ENCODE peak calls at places on chromosomes 2 and 18, in four cellular contexts. R, D, H and K are unnamed samples.

GRCh38 chr2:10390369-10390801 is 57.7 kb downstream of the ODC1 start:
- DNase-seq in R (no peak), D (no peak), H (peak), K (peak)

GRCh38 chr2:238567067-238567855 is 140.5 kb downstream of the ASB1 start:
- DNase-seq in H (no peak), R (no peak), D (no peak), K (no peak)

GRCh38 chr2:140401056-140401455 is 1620.9 kb upstream of the NXPH2 start:
- DNase-seq in R (no peak), H (no peak), D (no peak), K (no peak)

GRCh38 chr2:216578325-216578724 is 54.9 kb upstream of the IGFBP2 start:
- DNase-seq in R (no peak), H (peak), D (no peak), K (no peak)

GRCh38 chr2:210128961-210129360 is 42.2 kb downstream of the KANSL1L start:
- DNase-seq in D (no peak), H (no peak), R (no peak), K (peak)

GRCh38 chr2:57881998-57882884 is 164.4 kb upstream of the VRK2 start:
- DNase-seq in R (no peak), H (peak), D (peak), K (no peak)

GRCh38 chr2:12036640-12036983 is 290.2 kb downstream of the LPIN1 start:
- DNase-seq in H (no peak), D (no peak), R (no peak), K (no peak)

GRCh38 chr2:191299866-191300265 is 54.7 kb downstream of the MYO1B start:
- DNase-seq in D (no peak), H (no peak), R (no peak), K (no peak)

GRCh38 chr18:49018961-49019445 is 68.2 kb upstream of the SMAD7 start:
- DNase-seq in D (no peak), R (no peak), H (no peak), K (no peak)

GRCh38 chr18:421236-422155 is 79.0 kb downstream of the COLEC12 start:
- DNase-seq in R (no peak), H (peak), D (no peak), K (no peak)

GRCh38 chr2:19355931-19356544 is 2.4 kb downstream of the OSR1 start:
- DNase-seq in D (no peak), R (no peak), H (peak), K (peak)

GRCh38 chr18:30945769-30946168 is 96.8 kb downstream of the DSC3 start:
- DNase-seq in R (no peak), D (no peak), H (no peak), K (peak)

GRCh38 chr18:30288662-30289414 is 753.7 kb downstream of the DSC3 start:
- DNase-seq in R (no peak), D (no peak), H (no peak), K (no peak)

GRCh38 chr2:240565267-240566202 is 2.7 kb upstream of the RNPEPL1 start:
- DNase-seq in H (peak), D (peak), R (peak), K (peak)

GRCh38 chr2:120912101-120912985 is 176.7 kb downstream of the GLI2 start:
- DNase-seq in R (peak), D (peak), H (peak), K (no peak)

GRCh38 chr2:128601298-128602037 is 282.8 kb upstream of the HS6ST1 start:
- DNase-seq in H (no peak), D (no peak), R (peak), K (no peak)

GRCh38 chr2:211141646-211142045 is 585.2 kb downstream of the CPS1 start:
- DNase-seq in D (no peak), H (no peak), R (no peak), K (no peak)

GRCh38 chr2:226891780-226892590 is 56.1 kb downstream of the RHBDD1 start:
- DNase-seq in D (no peak), H (peak), R (no peak), K (peak)

GRCh38 chr2:140808211-140808610 is 1322.6 kb downstream of the LRP1B start:
- DNase-seq in H (no peak), R (no peak), D (no peak), K (no peak)

GRCh38 chr18:22524783-22525182 is 107.1 kb upstream of the CTAGE1 start:
- DNase-seq in R (no peak), D (no peak), H (peak), K (no peak)

GRCh38 chr2:168699834-168700417 is 102.5 kb upstream of the NOSTRIN start:
- DNase-seq in D (no peak), R (no peak), H (peak), K (no peak)

GRCh38 chr18:5197032-5197434 is at the start of gene AKAIN1:
- DNase-seq in H (peak), D (no peak), R (no peak), K (peak)

GRCh38 chr18:72941001-72941400 is 73.2 kb upstream of the NETO1 start:
- DNase-seq in H (no peak), R (no peak), D (no peak), K (peak)

GRCh38 chr18:58805482-58806187 is 59.0 kb upstream of the ZNF532 start:
- DNase-seq in H (no peak), R (no peak), D (no peak), K (peak)

GRCh38 chr2:239939736-239940483 is 85.2 kb downstream of the NDUFA10 start:
- DNase-seq in R (peak), H (no peak), D (no peak), K (no peak)

GRCh38 chr2:144671695-144672094 is 151.8 kb upstream of the ZEB2 start:
- DNase-seq in H (peak), D (no peak), R (no peak), K (peak)

GRCh38 chr2:216281881-216282280 is 90.4 kb downstream of the MARCHF4 start:
- DNase-seq in R (no peak), H (no peak), D (no peak), K (no peak)

GRCh38 chr2:236644502-236644911 is 74.9 kb downstream of the ACKR3 start:
- DNase-seq in R (peak), H (no peak), D (no peak), K (no peak)

GRCh38 chr2:5720426-5720825 is 28.2 kb downstream of the SOX11 start:
- DNase-seq in H (peak), R (no peak), D (no peak), K (peak)

GRCh38 chr18:12585218-12585617 is 72.7 kb downstream of the SPIRE1 start:
- DNase-seq in R (no peak), H (no peak), D (no peak), K (no peak)

GRCh38 chr2:179796213-179797007 is 65.0 kb downstream of the ZNF385B start:
- DNase-seq in D (no peak), H (no peak), R (no peak), K (no peak)

GRCh38 chr2:119114266-119114665 is 44.3 kb downstream of the C1QL2 start:
- DNase-seq in H (no peak), D (no peak), R (peak), K (no peak)

GRCh38 chr2:61015971-61016370 is 1.5 kb upstream of the PEX13 start:
- DNase-seq in H (no peak), R (no peak), D (no peak), K (peak)
- H3K4me3 ChIP-seq in H (no peak), R (peak), D (peak), K (peak)

GRCh38 chr2:25567406-25567805 is 106.0 kb downstream of the DTNB start:
- DNase-seq in H (peak), R (no peak), D (peak), K (peak)
- TF ChIP-seq CTCF in H (peak), R (no peak), D (peak), K (peak)

DNA sequence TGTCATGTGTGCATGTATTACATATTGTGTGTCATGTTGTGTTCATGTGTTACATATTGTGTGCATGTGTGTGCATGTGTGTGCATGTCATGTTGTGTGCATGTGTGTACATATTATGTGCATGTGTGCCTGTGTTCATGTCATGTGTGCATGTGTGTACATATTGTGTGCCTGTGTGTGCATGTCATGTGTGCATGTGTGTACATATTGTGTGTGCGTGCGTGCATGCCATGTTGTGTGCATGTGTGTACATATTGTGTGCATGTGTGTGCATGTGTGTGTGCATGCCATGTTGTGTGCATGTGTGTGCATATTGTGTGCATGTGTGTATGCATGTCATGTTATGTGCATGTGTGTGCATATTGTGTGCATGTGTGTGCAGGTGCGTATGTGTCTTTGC is 267.1 kb downstream of the EIPR1 start:
- DNase-seq in H (no peak), D (no peak), R (peak), K (no peak)
- H3K4me3 ChIP-seq in H (no peak), D (no peak), R (no peak), K (no peak)

GRCh38 chr2:3169106-3169870 is 208.3 kb downstream of the EIPR1 start:
- DNase-seq in H (peak), D (no peak), R (no peak), K (peak)
- TF ChIP-seq CTCF in H (no peak), D (no peak), R (no peak), K (no peak)

GRCh38 chr2:26849056-26850001 is 1.4 kb downstream of the DPYSL5 start:
- DNase-seq in D (no peak), R (no peak), H (no peak), K (no peak)

GRCh38 chr2:26847663-26848335 is at the start of gene DPYSL5:
- DNase-seq in R (no peak), D (peak), H (no peak), K (no peak)

GRCh38 chr2:26846881-26847662 is 860 bp upstream of the DPYSL5 start:
- DNase-seq in R (no peak), D (no peak), H (no peak), K (no peak)

GRCh38 chr2:26850002-26850431 is 2.1 kb downstream of the DPYSL5 start:
- DNase-seq in D (no peak), R (no peak), H (no peak), K (no peak)

GRCh38 chr2:26848336-26849055 is 564 bp downstream of the DPYSL5 start:
- DNase-seq in H (no peak), R (no peak), D (no peak), K (no peak)
- H3K4me3 ChIP-seq in H (no peak), R (peak), D (peak), K (no peak)